ENCODE peak calls at places on chromosomes 5 and 9, in eight cellular contexts. P is stomach, F is Panc1, Y is transverse colon, G is spleen, J is HepG2, C is sigmoid colon, T is H1. B is an unnamed sample.

GRCh38 chr5:81165493-81166119 is 67.5 kb upstream of the CKMT2 start:
- DNase-seq in P (no peak), F (peak; percentile 67), Y (peak; percentile 51), G (no peak), J (peak; percentile 67), C (no peak), T (peak; percentile 38), B (peak; percentile 0)

GRCh38 chr9:105338308-105338707 is 93.9 kb downstream of the SLC44A1 start:
- DNase-seq in P (no peak), F (no peak), Y (no peak), G (no peak), J (no peak), C (no peak), T (no peak), B (no peak)

GRCh38 chr5:76775921-76776320 is 42.9 kb upstream of the F2RL1 start:
- DNase-seq in P (no peak), F (no peak), Y (no peak), G (no peak), J (no peak), C (no peak), T (no peak), B (no peak)

GRCh38 chr5:96247733-96248132 is 185.3 kb downstream of the PCSK1 start:
- DNase-seq in P (peak; percentile 25), F (no peak), Y (no peak), G (no peak), J (no peak), C (no peak), T (no peak), B (no peak)

GRCh38 chr9:130897848-130898551 is 1.4 kb upstream of the QRFP start:
- DNase-seq in P (no peak), F (no peak), Y (peak; percentile 28), G (no peak), J (no peak), C (no peak), T (no peak), B (no peak)

GRCh38 chr5:105030153-105030552 is 1467.6 kb upstream of the NUDT12 start:
- DNase-seq in P (no peak), F (no peak), Y (no peak), G (no peak), J (no peak), C (no peak), T (no peak), B (no peak)

GRCh38 chr5:170584446-170584845 is 80.6 kb downstream of the KCNIP1 start:
- DNase-seq in P (no peak), F (no peak), Y (no peak), G (no peak), J (no peak), C (no peak), T (no peak), B (no peak)

GRCh38 chr9:101027733-101028345 is 688 bp upstream of the PLPPR1 start:
- DNase-seq in P (no peak), F (no peak), Y (no peak), G (no peak), J (peak; percentile 67), C (no peak), T (no peak), B (no peak)

GRCh38 chr5:87069974-87070608 is 197.6 kb upstream of the RASA1 start:
- DNase-seq in P (no peak), F (peak; percentile 30), Y (peak; percentile 49), G (no peak), J (no peak), C (no peak), T (no peak), B (peak; percentile 2)

GRCh38 chr5:142617416-142617815 is 68.5 kb downstream of the FGF1 start:
- DNase-seq in P (no peak), F (no peak), Y (no peak), G (no peak), J (no peak), C (no peak), T (no peak), B (no peak)

GRCh38 chr9:82080265-82080664 is 91.7 kb downstream of the SPATA31D1 start:
- DNase-seq in P (no peak), F (no peak), Y (no peak), G (no peak), J (no peak), C (no peak), T (no peak), B (no peak)

GRCh38 chr9:4859035-4859434 is 66.3 kb downstream of the RCL1 start:
- DNase-seq in P (no peak), F (no peak), Y (no peak), G (no peak), J (no peak), C (no peak), T (no peak), B (no peak)

GRCh38 chr9:129202613-129203555 is 24.8 kb upstream of the IER5L start:
- DNase-seq in P (peak; percentile 87), F (no peak), Y (peak; percentile 91), G (peak; percentile 96), J (peak; percentile 28), C (peak; percentile 93), T (no peak), B (peak; percentile 73)

GRCh38 chr5:33938507-33938796 is 2.3 kb downstream of the RXFP3 start:
- DNase-seq in P (no peak), F (no peak), Y (no peak), G (no peak), J (no peak), C (no peak), T (no peak), B (no peak)

GRCh38 chr5:137146402-137146889 is 352.7 kb downstream of the SPOCK1 start:
- DNase-seq in P (no peak), F (peak; percentile 80), Y (no peak), G (no peak), J (no peak), C (peak; percentile 73), T (no peak), B (no peak)

GRCh38 chr5:50711280-50711679 is 44.8 kb downstream of the PARP8 start:
- DNase-seq in P (peak; percentile 38), F (no peak), Y (peak; percentile 53), G (no peak), J (no peak), C (no peak), T (no peak), B (no peak)

GRCh38 chr5:154308457-154309360 is 118.2 kb downstream of the GALNT10 start:
- DNase-seq in P (no peak), F (no peak), Y (no peak), G (no peak), J (no peak), C (no peak), T (no peak), B (no peak)

GRCh38 chr5:147578228-147579024 is 68.6 kb upstream of the DPYSL3 start:
- DNase-seq in P (no peak), F (peak; percentile 10), Y (no peak), G (no peak), J (peak; percentile 41), C (no peak), T (no peak), B (peak; percentile 2)

GRCh38 chr5:179878222-179879002 is 19.8 kb upstream of the MRNIP start:
- DNase-seq in P (no peak), F (no peak), Y (no peak), G (peak; percentile 65), J (no peak), C (no peak), T (no peak), B (no peak)

GRCh38 chr5:181207214-181207959 is 2.4 kb upstream of the TRIM7 start:
- DNase-seq in P (peak; percentile 76), F (peak; percentile 98), Y (peak; percentile 80), G (peak; percentile 85), J (peak; percentile 82), C (peak; percentile 90), T (no peak), B (peak; percentile 85)

GRCh38 chr5:156951354-156951753 is 11.7 kb downstream of the TIMD4 start:
- DNase-seq in P (no peak), F (no peak), Y (no peak), G (no peak), J (no peak), C (no peak), T (no peak), B (no peak)
- TF ChIP-seq POLR2AphosphoS5 in P (no peak), F (no peak), Y (no peak), G (no peak), J (no peak), C (no peak), T (no peak), B (no peak)

GRCh38 chr5:10503997-10504761 is 59.7 kb upstream of the ANKRD33B start:
- DNase-seq in P (no peak), F (no peak), Y (no peak), G (peak; percentile 70), J (peak; percentile 41), C (no peak), T (no peak), B (no peak)
- TF ChIP-seq CTCF in P (no peak), F (no peak), Y (no peak), G (no peak), J (no peak), C (no peak), T (no peak), B (no peak)

DNA sequence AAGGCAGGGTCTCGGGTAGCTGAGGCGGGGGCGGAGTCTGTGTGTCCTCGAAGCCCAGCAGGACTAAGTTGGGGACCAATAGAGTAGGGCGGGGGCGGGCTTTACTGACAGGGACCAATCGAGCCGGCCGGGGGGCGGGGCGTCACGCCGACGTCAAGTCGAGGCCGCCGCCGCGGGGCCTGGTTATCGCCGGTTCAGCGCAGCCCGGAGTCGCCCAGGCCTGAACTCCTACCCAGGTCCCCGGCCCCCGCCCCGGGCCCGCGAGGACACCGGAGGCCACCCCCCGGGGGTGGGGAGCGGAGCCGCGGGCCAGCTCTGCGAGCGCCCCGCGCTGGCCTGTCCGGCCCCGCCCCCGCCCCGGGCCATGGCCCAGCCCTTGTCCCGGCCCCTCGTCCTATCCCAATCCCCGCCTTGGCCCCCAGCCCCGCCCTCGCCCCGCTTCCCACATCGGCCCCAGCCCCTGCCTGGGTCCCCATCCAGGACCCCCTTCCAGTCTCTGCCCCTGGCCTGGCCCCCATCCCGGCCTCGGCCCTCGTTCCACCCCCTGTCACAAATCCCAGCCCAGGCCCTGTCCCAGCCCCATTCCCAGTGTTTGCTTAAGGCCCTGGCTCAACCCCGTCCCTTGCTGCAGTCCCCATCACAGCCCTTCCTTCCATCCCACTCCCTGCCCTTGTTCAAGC is at the start of gene TMEM8B:
- DNase-seq in P (peak; percentile 99), F (no peak), Y (peak; percentile 97), G (peak; percentile 97), J (peak; percentile 83), C (peak; percentile 99), T (no peak), B (peak; percentile 63)
- TF ChIP-seq POLR2AphosphoS5 in P (peak; percentile 8), F (peak; percentile 38), Y (peak; percentile 55), G (peak; percentile 42), J (no peak), C (peak; percentile 50), T (no peak), B (no peak)

GRCh38 chr5:3601929-3602712 is 6.5 kb downstream of the IRX1 start:
- DNase-seq in P (no peak), F (no peak), Y (no peak), G (peak; percentile 70), J (no peak), C (no peak), T (no peak), B (no peak)

GRCh38 chr5:3604501-3604900 is 8.9 kb downstream of the IRX1 start:
- DNase-seq in P (no peak), F (no peak), Y (no peak), G (peak; percentile 59), J (no peak), C (no peak), T (no peak), B (no peak)

GRCh38 chr5:3601060-3601710 is 5.6 kb downstream of the IRX1 start:
- DNase-seq in P (no peak), F (no peak), Y (no peak), G (peak; percentile 47), J (no peak), C (no peak), T (no peak), B (no peak)

GRCh38 chr5:3605298-3606010 is 9.8 kb downstream of the IRX1 start:
- DNase-seq in P (no peak), F (no peak), Y (no peak), G (peak; percentile 56), J (no peak), C (no peak), T (no peak), B (no peak)

GRCh38 chr5:3602713-3603502 is 7.3 kb downstream of the IRX1 start:
- DNase-seq in P (peak; percentile 36), F (no peak), Y (no peak), G (peak; percentile 72), J (peak; percentile 1), C (no peak), T (no peak), B (no peak)
- TF ChIP-seq CTCF in P (no peak), F (no peak), Y (no peak), G (peak; percentile 41), J (peak; percentile 75), C (no peak), T (peak; percentile 59), B (no peak)

B was measured in HL-60.